ENCODE peak calls at places on chromosomes 7 and 10, in seven cellular contexts. One of them, this sample, is unnamed. For H3K27me3, the result is how much of the 10 kb centered on the place peaks cover.

GRCh38 chr10:124651402-124651887 is 92.7 kb downstream of the FAM53B start:
- DNase-seq in tibial nerve: no peak
- DNase-seq in neuronal stem cell: no peak
- DNase-seq in dorsolateral prefrontal cortex: no peak
- DNase-seq in transverse colon: no peak
- DNase-seq in IMR-90: no peak
- DNase-seq in CD8-positive, alpha-beta memory T cell: no peak
- DNase-seq in this sample: no peak

GRCh38 chr7:37092548-37092947 is 356.1 kb downstream of the ELMO1 start:
- DNase-seq in IMR-90: no peak
- DNase-seq in tibial nerve: no peak
- DNase-seq in dorsolateral prefrontal cortex: peak
- DNase-seq in CD8-positive, alpha-beta memory T cell: no peak
- DNase-seq in transverse colon: no peak
- DNase-seq in neuronal stem cell: no peak
- DNase-seq in this sample: no peak

GRCh38 chr10:127997937-127998336 is 91.0 kb downstream of the PTPRE start:
- DNase-seq in CD8-positive, alpha-beta memory T cell: no peak
- DNase-seq in dorsolateral prefrontal cortex: peak
- DNase-seq in neuronal stem cell: no peak
- DNase-seq in tibial nerve: no peak
- DNase-seq in transverse colon: no peak
- DNase-seq in IMR-90: no peak
- DNase-seq in this sample: no peak

GRCh38 chr7:142791502-142791901 is 20.7 kb downstream of the PRSS2 start:
- DNase-seq in CD8-positive, alpha-beta memory T cell: peak
- DNase-seq in tibial nerve: no peak
- DNase-seq in neuronal stem cell: no peak
- DNase-seq in dorsolateral prefrontal cortex: no peak
- DNase-seq in transverse colon: no peak
- DNase-seq in IMR-90: no peak
- DNase-seq in this sample: no peak

GRCh38 chr7:56046728-56047445 is 4.4 kb downstream of the PSPH start:
- DNase-seq in CD8-positive, alpha-beta memory T cell: no peak
- DNase-seq in transverse colon: no peak
- DNase-seq in IMR-90: peak
- DNase-seq in tibial nerve: no peak
- DNase-seq in neuronal stem cell: no peak
- DNase-seq in dorsolateral prefrontal cortex: no peak
- DNase-seq in this sample: peak

GRCh38 chr10:59771162-59771807 is 18.0 kb upstream of the MRLN start:
- DNase-seq in transverse colon: peak
- DNase-seq in tibial nerve: no peak
- DNase-seq in IMR-90: no peak
- DNase-seq in CD8-positive, alpha-beta memory T cell: no peak
- DNase-seq in dorsolateral prefrontal cortex: no peak
- DNase-seq in neuronal stem cell: no peak
- DNase-seq in this sample: no peak

GRCh38 chr7:39609462-39610149 is 13.8 kb upstream of the RALA start:
- DNase-seq in transverse colon: no peak
- DNase-seq in neuronal stem cell: peak
- DNase-seq in CD8-positive, alpha-beta memory T cell: peak
- DNase-seq in dorsolateral prefrontal cortex: no peak
- DNase-seq in tibial nerve: no peak
- DNase-seq in IMR-90: no peak
- DNase-seq in this sample: no peak

GRCh38 chr10:12412671-12413368 is 63.5 kb downstream of the CAMK1D start:
- DNase-seq in transverse colon: no peak
- DNase-seq in IMR-90: no peak
- DNase-seq in tibial nerve: no peak
- DNase-seq in CD8-positive, alpha-beta memory T cell: peak
- DNase-seq in neuronal stem cell: no peak
- DNase-seq in dorsolateral prefrontal cortex: no peak
- DNase-seq in this sample: no peak

GRCh38 chr10:13143761-13144160 is 17.6 kb upstream of the MCM10 start:
- DNase-seq in CD8-positive, alpha-beta memory T cell: no peak
- DNase-seq in tibial nerve: no peak
- DNase-seq in neuronal stem cell: no peak
- DNase-seq in IMR-90: no peak
- DNase-seq in dorsolateral prefrontal cortex: no peak
- DNase-seq in transverse colon: no peak
- DNase-seq in this sample: no peak

GRCh38 chr10:5183923-5184322 is 1.0 kb downstream of the AKR1C8 start:
- DNase-seq in tibial nerve: no peak
- DNase-seq in CD8-positive, alpha-beta memory T cell: no peak
- DNase-seq in transverse colon: no peak
- DNase-seq in dorsolateral prefrontal cortex: no peak
- DNase-seq in neuronal stem cell: no peak
- DNase-seq in IMR-90: no peak
- DNase-seq in this sample: no peak

GRCh38 chr10:78267070-78267469 is 233.4 kb downstream of the RPS24 start:
- DNase-seq in neuronal stem cell: no peak
- DNase-seq in dorsolateral prefrontal cortex: no peak
- DNase-seq in transverse colon: no peak
- DNase-seq in CD8-positive, alpha-beta memory T cell: no peak
- DNase-seq in tibial nerve: no peak
- DNase-seq in IMR-90: peak
- DNase-seq in this sample: no peak

GRCh38 chr10:129888784-129889616 is 75.1 kb downstream of the EBF3 start:
- DNase-seq in CD8-positive, alpha-beta memory T cell: peak
- DNase-seq in IMR-90: peak
- DNase-seq in tibial nerve: peak
- DNase-seq in neuronal stem cell: peak
- DNase-seq in dorsolateral prefrontal cortex: no peak
- DNase-seq in transverse colon: no peak
- DNase-seq in this sample: no peak

GRCh38 chr10:52908483-52908882 is 135.9 kb upstream of the MBL2 start:
- DNase-seq in IMR-90: no peak
- DNase-seq in dorsolateral prefrontal cortex: no peak
- DNase-seq in CD8-positive, alpha-beta memory T cell: no peak
- DNase-seq in tibial nerve: no peak
- DNase-seq in neuronal stem cell: no peak
- DNase-seq in transverse colon: no peak
- DNase-seq in this sample: no peak

GRCh38 chr7:68421712-68422111 is 1176.6 kb upstream of the AUTS2 start:
- DNase-seq in dorsolateral prefrontal cortex: no peak
- DNase-seq in transverse colon: no peak
- DNase-seq in CD8-positive, alpha-beta memory T cell: no peak
- DNase-seq in tibial nerve: no peak
- DNase-seq in neuronal stem cell: no peak
- DNase-seq in IMR-90: no peak
- DNase-seq in this sample: no peak

GRCh38 chr7:85483205-85483604 is 296.3 kb upstream of the SEMA3D start:
- DNase-seq in neuronal stem cell: no peak
- DNase-seq in IMR-90: peak
- DNase-seq in dorsolateral prefrontal cortex: no peak
- DNase-seq in transverse colon: no peak
- DNase-seq in tibial nerve: no peak
- DNase-seq in CD8-positive, alpha-beta memory T cell: no peak
- DNase-seq in this sample: peak

GRCh38 chr7:23373151-23374004 is 74.2 kb downstream of the MALSU1 start:
- DNase-seq in CD8-positive, alpha-beta memory T cell: peak
- DNase-seq in neuronal stem cell: no peak
- DNase-seq in dorsolateral prefrontal cortex: no peak
- DNase-seq in IMR-90: peak
- DNase-seq in tibial nerve: no peak
- DNase-seq in transverse colon: no peak
- DNase-seq in this sample: no peak

GRCh38 chr7:80414331-80414730 is 97.5 kb downstream of the GNAT3 start:
- DNase-seq in transverse colon: no peak
- DNase-seq in dorsolateral prefrontal cortex: no peak
- DNase-seq in tibial nerve: no peak
- DNase-seq in CD8-positive, alpha-beta memory T cell: no peak
- DNase-seq in neuronal stem cell: no peak
- DNase-seq in IMR-90: no peak
- DNase-seq in this sample: no peak

GRCh38 chr7:23378996-23379395 is 79.9 kb downstream of the MALSU1 start:
- DNase-seq in IMR-90: no peak
- DNase-seq in neuronal stem cell: no peak
- DNase-seq in dorsolateral prefrontal cortex: no peak
- DNase-seq in tibial nerve: no peak
- DNase-seq in transverse colon: no peak
- DNase-seq in CD8-positive, alpha-beta memory T cell: no peak
- DNase-seq in this sample: no peak

GRCh38 chr10:122112021-122112616 is 123.2 kb downstream of the TACC2 start:
- DNase-seq in dorsolateral prefrontal cortex: no peak
- DNase-seq in transverse colon: peak
- DNase-seq in CD8-positive, alpha-beta memory T cell: no peak
- DNase-seq in IMR-90: peak
- DNase-seq in neuronal stem cell: no peak
- DNase-seq in tibial nerve: peak
- DNase-seq in this sample: no peak

GRCh38 chr10:77667426-77668324 is 30.1 kb upstream of the KCNMA1 start:
- DNase-seq in tibial nerve: no peak
- DNase-seq in CD8-positive, alpha-beta memory T cell: no peak
- DNase-seq in neuronal stem cell: no peak
- DNase-seq in IMR-90: no peak
- DNase-seq in transverse colon: no peak
- DNase-seq in dorsolateral prefrontal cortex: no peak
- DNase-seq in this sample: no peak

GRCh38 chr10:68992721-68993440 is 4.3 kb downstream of the KIFBP start:
- DNase-seq in dorsolateral prefrontal cortex: no peak
- DNase-seq in CD8-positive, alpha-beta memory T cell: no peak
- DNase-seq in transverse colon: peak
- DNase-seq in tibial nerve: peak
- DNase-seq in IMR-90: peak
- DNase-seq in neuronal stem cell: no peak
- DNase-seq in this sample: peak
- H3K4me3 ChIP-seq in dorsolateral prefrontal cortex: no peak
- H3K4me3 ChIP-seq in CD8-positive, alpha-beta memory T cell: no peak
- H3K4me3 ChIP-seq in transverse colon: no peak
- H3K4me3 ChIP-seq in tibial nerve: no peak
- H3K4me3 ChIP-seq in IMR-90: no peak
- H3K4me3 ChIP-seq in neuronal stem cell: no peak
- H3K4me3 ChIP-seq in this sample: peak

DNA sequence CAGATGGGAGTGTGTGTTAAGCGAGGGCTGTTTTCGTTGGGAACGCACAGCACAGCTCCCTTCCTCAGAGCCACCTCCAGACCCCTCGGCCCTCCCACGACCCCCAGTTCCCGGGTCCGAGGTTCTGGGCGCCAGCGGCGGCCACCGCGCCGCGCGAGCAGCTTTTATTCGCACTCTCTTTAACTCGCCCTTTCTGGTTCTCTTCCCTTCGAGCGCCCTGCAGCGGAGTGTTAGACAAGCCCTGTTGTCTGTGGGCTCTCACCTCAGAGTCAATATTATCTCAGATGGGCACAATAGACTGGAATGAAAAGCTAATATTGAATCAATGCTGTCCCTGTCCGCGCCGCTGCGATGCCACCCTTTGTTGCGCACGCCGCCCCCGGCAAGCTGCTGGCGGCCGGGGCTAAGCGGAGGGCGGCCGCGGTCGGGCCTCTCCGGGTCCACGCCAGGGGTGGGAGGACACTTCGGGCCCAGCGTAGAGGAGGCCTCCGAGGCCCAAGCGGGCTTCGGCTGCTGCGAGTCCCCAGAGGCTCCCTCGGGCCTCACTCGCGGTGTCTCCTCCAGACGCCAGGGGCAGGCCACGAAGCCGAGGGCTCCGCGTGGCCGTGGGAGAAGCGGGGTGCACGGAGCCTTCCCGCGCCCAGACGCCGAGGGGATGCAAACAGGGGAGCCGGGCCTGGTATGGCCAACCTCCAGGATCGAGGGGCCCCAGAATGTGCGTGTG is 8.1 kb upstream of the EMX2 start:
- DNase-seq in neuronal stem cell: no peak
- DNase-seq in CD8-positive, alpha-beta memory T cell: no peak
- DNase-seq in transverse colon: no peak
- DNase-seq in dorsolateral prefrontal cortex: no peak
- DNase-seq in IMR-90: no peak
- DNase-seq in tibial nerve: no peak
- DNase-seq in this sample: no peak
- H3K27me3 ChIP-seq in neuronal stem cell: under half
- H3K27me3 ChIP-seq in CD8-positive, alpha-beta memory T cell: under half
- H3K27me3 ChIP-seq in transverse colon: half or more
- H3K27me3 ChIP-seq in dorsolateral prefrontal cortex: half or more
- H3K27me3 ChIP-seq in IMR-90: half or more
- H3K27me3 ChIP-seq in tibial nerve: half or more
- H3K27me3 ChIP-seq in this sample: half or more

DNA sequence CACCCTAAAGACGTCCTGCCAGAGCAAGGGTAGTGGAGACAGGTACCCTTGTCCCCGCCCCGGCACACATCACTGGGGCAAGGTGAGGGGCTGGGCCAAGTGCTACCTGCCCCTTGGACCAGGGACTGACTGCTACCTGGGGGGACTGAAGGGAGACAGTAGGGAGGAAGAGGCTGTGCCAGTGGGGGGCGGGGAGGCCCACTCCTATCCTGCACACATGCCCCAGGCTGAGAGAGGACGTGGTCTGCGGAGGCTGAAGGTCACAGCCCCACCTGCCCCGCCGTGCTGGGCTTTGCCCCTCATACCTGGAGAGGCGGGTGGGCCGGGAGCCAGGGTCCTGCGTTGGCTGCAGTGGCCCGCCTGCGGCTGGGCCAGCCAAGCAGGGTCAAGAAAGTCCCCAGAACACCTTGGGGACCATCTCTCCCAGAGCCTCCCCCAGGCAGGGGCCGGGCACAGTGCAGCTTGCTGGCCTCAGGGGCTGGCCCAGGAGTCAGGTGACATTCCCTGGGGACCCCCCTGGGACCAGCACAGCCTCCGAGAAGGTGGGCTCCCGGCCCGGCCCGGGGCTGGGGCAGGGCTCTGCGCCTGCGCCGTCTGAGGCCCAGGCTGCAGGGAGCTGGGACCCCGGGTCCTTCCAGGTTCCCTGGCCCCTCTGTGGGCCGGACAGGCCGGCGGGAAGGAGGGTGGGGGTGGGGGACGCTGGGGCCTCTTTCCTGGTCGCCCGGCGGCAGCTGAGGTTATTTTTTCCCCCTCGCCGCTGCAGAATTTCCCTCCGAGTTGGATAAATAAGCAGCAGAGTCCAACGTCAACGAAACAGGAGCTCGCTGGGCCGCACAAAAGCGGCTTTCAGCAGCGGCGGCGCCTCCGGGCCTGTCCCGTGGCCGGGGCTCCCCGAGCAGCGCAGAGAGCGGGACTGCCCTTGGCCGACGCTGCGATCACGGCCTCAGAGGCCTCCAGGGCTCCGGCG is 9.8 kb upstream of the FZD9 start:
- DNase-seq in dorsolateral prefrontal cortex: peak
- DNase-seq in IMR-90: peak
- DNase-seq in CD8-positive, alpha-beta memory T cell: no peak
- DNase-seq in tibial nerve: no peak
- DNase-seq in transverse colon: no peak
- DNase-seq in neuronal stem cell: peak
- DNase-seq in this sample: no peak
- H3K4me3 ChIP-seq in dorsolateral prefrontal cortex: peak
- H3K4me3 ChIP-seq in IMR-90: no peak
- H3K4me3 ChIP-seq in CD8-positive, alpha-beta memory T cell: no peak
- H3K4me3 ChIP-seq in tibial nerve: peak
- H3K4me3 ChIP-seq in transverse colon: no peak
- H3K4me3 ChIP-seq in neuronal stem cell: no peak
- H3K4me3 ChIP-seq in this sample: no peak

DNA sequence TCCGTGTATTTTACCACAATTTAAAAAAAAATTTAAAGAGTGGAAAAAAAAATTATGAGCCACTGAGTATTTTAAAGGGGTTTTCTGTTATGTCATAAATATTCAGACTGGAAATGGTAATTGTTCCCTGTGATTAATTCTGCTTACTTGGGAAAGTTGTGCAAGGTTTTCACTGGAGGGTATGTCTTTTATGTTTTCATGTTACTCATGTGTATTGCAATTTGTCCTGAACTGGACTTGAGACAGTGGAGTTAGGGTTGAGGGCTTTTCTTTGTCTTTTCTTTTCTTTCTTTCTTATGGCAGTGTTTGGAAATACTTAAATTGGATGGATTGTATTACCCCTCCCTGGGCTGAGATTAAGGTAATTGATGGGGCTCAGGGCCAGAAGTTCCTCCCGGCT is 257.7 kb downstream of the BAMBI start:
- DNase-seq in transverse colon: no peak
- DNase-seq in tibial nerve: no peak
- DNase-seq in neuronal stem cell: no peak
- DNase-seq in dorsolateral prefrontal cortex: no peak
- DNase-seq in IMR-90: no peak
- DNase-seq in CD8-positive, alpha-beta memory T cell: no peak
- DNase-seq in this sample: no peak
- H3K27me3 ChIP-seq in transverse colon: under half
- H3K27me3 ChIP-seq in tibial nerve: under half
- H3K27me3 ChIP-seq in neuronal stem cell: under half
- H3K27me3 ChIP-seq in dorsolateral prefrontal cortex: under half
- H3K27me3 ChIP-seq in IMR-90: under half
- H3K27me3 ChIP-seq in CD8-positive, alpha-beta memory T cell: under half
- H3K27me3 ChIP-seq in this sample: under half

This sample was measured in AG04450.